ENCODE peak calls at places on chromosomes 1 and 21, in seven cellular contexts. L, T, U, E, X, P and F are unnamed samples.

GRCh38 chr21:38979271-38980196 is 173.8 kb downstream of the ETS2 start:
- DNase-seq in E (no peak), U (no peak), L (no peak), X (no peak), P (no peak), T (no peak), F (no peak)

GRCh38 chr1:156228501-156228900 is 13.5 kb upstream of the BGLAP start:
- DNase-seq in U (no peak), L (no peak), P (no peak), T (no peak), E (no peak), X (no peak), F (no peak)

GRCh38 chr1:18883079-18883478 is 19.3 kb downstream of the ALDH4A1 start:
- DNase-seq in E (no peak), T (no peak), U (no peak), X (no peak), P (no peak), L (no peak), F (no peak)

GRCh38 chr1:153790996-153791855 is 16.0 kb downstream of the SLC27A3 start:
- DNase-seq in X (no peak), L (peak; percentile 59), E (peak; percentile 74), P (no peak), U (no peak), T (no peak), F (peak; percentile 54)

GRCh38 chr21:21751286-21751685 is 753.1 kb downstream of the NCAM2 start:
- DNase-seq in X (no peak), U (no peak), T (no peak), P (no peak), E (no peak), L (no peak), F (no peak)

GRCh38 chr1:186404454-186405051 is 28.9 kb downstream of the ODR4 start:
- DNase-seq in E (no peak), X (no peak), P (peak; percentile 43), L (no peak), U (no peak), T (peak; percentile 44), F (no peak)

GRCh38 chr21:46368533-46369285 is 44.8 kb downstream of the PCNT start:
- DNase-seq in U (no peak), P (no peak), E (no peak), T (no peak), X (no peak), L (no peak), F (no peak)

GRCh38 chr1:27527223-27527856 is 37.4 kb upstream of the WASF2 start:
- DNase-seq in U (no peak), T (peak; percentile 84), L (no peak), E (peak; percentile 93), P (no peak), X (no peak), F (peak; percentile 72)

GRCh38 chr1:203091761-203092330 is 6.0 kb upstream of the MYOG start:
- DNase-seq in X (no peak), T (no peak), E (no peak), U (no peak), L (no peak), P (no peak), F (no peak)

GRCh38 chr1:21064057-21064456 is 112.6 kb downstream of the EIF4G3 start:
- DNase-seq in E (no peak), T (no peak), U (no peak), X (no peak), P (no peak), L (no peak), F (no peak)

GRCh38 chr1:32962248-32962896 is 2.2 kb downstream of the RNF19B start:
- DNase-seq in P (no peak), E (no peak), T (no peak), U (no peak), L (no peak), X (no peak), F (no peak)

GRCh38 chr1:74245168-74245753 is 10.1 kb downstream of the TNNI3K start:
- DNase-seq in E (no peak), X (no peak), U (no peak), L (no peak), T (no peak), P (no peak), F (no peak)

GRCh38 chr21:34668803-34669148 is at the start of gene CLIC6:
- DNase-seq in U (no peak), E (peak; percentile 81), T (no peak), L (no peak), X (no peak), P (no peak), F (no peak)

GRCh38 chr1:27451346-27451745 is 38.6 kb downstream of the WASF2 start:
- DNase-seq in E (no peak), T (no peak), X (no peak), L (no peak), U (no peak), P (no peak), F (no peak)

GRCh38 chr1:43707191-43708005 is at the start of gene ST3GAL3:
- DNase-seq in L (peak; percentile 97), X (peak; percentile 90), U (peak; percentile 94), T (peak; percentile 98), P (peak; percentile 73), E (peak; percentile 96), F (peak; percentile 96)
- TF ChIP-seq POLR2A in L (peak; percentile 86), X (peak; percentile 95), U (no peak), T (peak; percentile 98), P (peak; percentile 90), E (no peak), F (no peak)

DNA sequence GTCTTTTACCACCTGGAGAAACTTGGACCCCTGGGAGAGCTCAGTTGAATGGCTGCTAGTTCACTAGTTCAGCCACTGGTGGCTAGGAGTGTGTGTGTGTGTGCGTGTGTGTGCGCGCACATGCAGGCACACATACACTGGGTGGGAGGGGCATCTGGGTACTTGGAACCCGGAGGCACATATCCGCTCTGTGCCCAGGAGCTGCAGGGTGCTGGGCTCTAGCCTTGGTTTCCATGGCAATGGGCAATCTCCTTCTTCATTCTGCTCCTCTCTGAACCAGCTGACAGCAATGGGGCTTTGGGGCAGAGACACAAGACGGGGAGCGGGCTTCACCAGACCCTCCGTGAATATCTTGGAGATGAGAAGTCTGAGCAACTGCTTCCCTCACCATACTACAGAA is 87.1 kb upstream of the DISP3 start:
- DNase-seq in T (no peak), X (no peak), L (no peak), P (no peak), U (no peak), E (no peak), F (no peak)
- TF ChIP-seq POLR2A in T (no peak), X (no peak), L (no peak), P (no peak), U (no peak), E (no peak), F (no peak)

GRCh38 chr1:52366517-52366827 is 467 bp upstream of the CC2D1B start:
- DNase-seq in T (no peak), U (no peak), P (no peak), X (no peak), E (no peak), L (no peak), F (no peak)

GRCh38 chr1:52367272-52367671 is 1.3 kb upstream of the CC2D1B start:
- DNase-seq in X (no peak), U (no peak), L (no peak), P (no peak), T (no peak), E (no peak), F (no peak)

GRCh38 chr1:52365746-52366516 is at the start of gene CC2D1B:
- DNase-seq in U (peak; percentile 100), X (peak; percentile 98), L (peak; percentile 100), E (peak; percentile 99), T (peak; percentile 100), P (peak; percentile 91), F (peak; percentile 99)

GRCh38 chr1:52364235-52364839 is 1.7 kb downstream of the CC2D1B start:
- DNase-seq in E (no peak), X (no peak), L (no peak), T (no peak), U (no peak), P (no peak), F (no peak)

DNA sequence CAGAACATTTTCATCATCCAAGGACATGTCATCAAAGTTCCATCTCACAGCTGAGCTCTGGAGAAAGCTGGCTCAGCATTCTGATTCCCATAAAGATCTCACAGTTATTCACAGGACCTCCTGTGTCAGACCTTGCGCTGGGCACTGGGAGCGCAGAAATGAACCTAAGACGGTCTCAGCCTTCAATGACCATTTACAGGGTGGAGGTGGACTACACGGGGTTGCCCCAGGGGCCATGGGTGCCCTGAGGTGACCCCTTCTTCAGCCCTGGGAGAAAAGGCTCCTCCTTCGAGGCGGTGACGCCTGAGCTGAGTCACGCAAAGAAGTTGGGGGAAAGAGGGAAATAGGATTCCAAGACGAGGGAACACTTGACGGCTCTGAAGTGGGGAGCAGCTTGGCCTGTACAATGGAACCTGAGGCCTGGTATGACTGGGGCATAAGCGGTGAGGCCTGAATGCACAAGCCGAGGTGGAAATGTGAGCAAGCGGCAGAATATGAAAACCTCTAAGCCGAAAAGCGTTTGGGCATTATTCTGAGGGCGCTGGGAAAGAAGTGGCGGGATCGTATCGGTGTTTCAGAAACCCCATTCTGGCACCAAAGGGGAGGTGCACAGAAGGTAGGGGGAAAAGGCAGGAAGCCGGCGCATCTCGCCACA is 787 bp downstream of the CC2D1B start:
- DNase-seq in E (peak; percentile 87), P (peak; percentile 62), U (peak; percentile 61), L (no peak), T (peak; percentile 62), X (peak; percentile 80), F (peak; percentile 72)
- TF ChIP-seq POLR2A in E (no peak), P (peak; percentile 6), U (no peak), L (no peak), T (peak; percentile 70), X (peak; percentile 65), F (no peak)

GRCh38 chr1:112704908-112705627 is 1.9 kb downstream of the RHOC start:
- DNase-seq in P (peak; percentile 84), X (peak; percentile 95), T (peak; percentile 88), U (peak; percentile 90), E (peak; percentile 97), L (peak; percentile 78), F (peak; percentile 89)
- TF ChIP-seq POLR2A in P (peak; percentile 44), X (peak; percentile 70), T (peak; percentile 96), U (no peak), E (peak; percentile 53), L (peak; percentile 84), F (peak; percentile 43)